ENCODE peak calls at places on chromosome 4, in four cellular contexts. N is brain microvascular endothelial cell, Y is H9, A is heart right ventricle. J is an unnamed sample.

GRCh38 chr4:1288786-1289185 is 905 bp upstream of the MAEA start:
- DNase-seq in N (no peak), Y (no peak), A (no peak), J (no peak)

GRCh38 chr4:127575888-127576287 is 56.9 kb upstream of the INTU start:
- DNase-seq in N (no peak), Y (no peak), A (no peak), J (no peak)

GRCh38 chr4:173448919-173449641 is 50.2 kb upstream of the SCRG1 start:
- DNase-seq in N (no peak), Y (no peak), A (peak; percentile 16), J (no peak)

GRCh38 chr4:11505225-11505971 is 76.7 kb upstream of the HS3ST1 start:
- DNase-seq in N (no peak), Y (no peak), A (no peak), J (no peak)

GRCh38 chr4:40736910-40737309 is 12.8 kb upstream of the NSUN7 start:
- DNase-seq in N (no peak), Y (no peak), A (no peak), J (peak; percentile 61)

GRCh38 chr4:127503111-127503510 is 129.6 kb upstream of the INTU start:
- DNase-seq in N (no peak), Y (no peak), A (no peak), J (no peak)

GRCh38 chr4:17544205-17544604 is 29.2 kb downstream of the CLRN2 start:
- DNase-seq in N (no peak), Y (peak; percentile 41), A (no peak), J (no peak)

GRCh38 chr4:2537011-2537830 is 774 bp downstream of the FAM193A start:
- DNase-seq in N (no peak), Y (peak; percentile 53), A (peak; percentile 29), J (peak; percentile 75)

GRCh38 chr4:152856960-152857359 is 77.2 kb downstream of the ARFIP1 start:
- DNase-seq in N (no peak), Y (no peak), A (no peak), J (no peak)

GRCh38 chr4:146299605-146300004 is 85.3 kb downstream of the REELD1 start:
- DNase-seq in N (no peak), Y (no peak), A (no peak), J (no peak)

GRCh38 chr4:18859468-18859867 is 837.9 kb upstream of the LCORL start:
- DNase-seq in N (no peak), Y (no peak), A (no peak), J (no peak)

GRCh38 chr4:31235961-31236360 is 515.8 kb downstream of the PCDH7 start:
- DNase-seq in N (no peak), Y (no peak), A (no peak), J (no peak)

GRCh38 chr4:108744307-108744706 is 18.5 kb downstream of the ETNPPL start:
- DNase-seq in N (no peak), Y (no peak), A (no peak), J (no peak)

GRCh38 chr4:123588631-123589223 is 192.1 kb downstream of the SPRY1 start:
- DNase-seq in N (peak; percentile 40), Y (no peak), A (peak; percentile 47), J (no peak)

GRCh38 chr4:87633239-87633638 is 16.8 kb upstream of the DMP1 start:
- DNase-seq in N (peak; percentile 49), Y (no peak), A (peak; percentile 8), J (no peak)

GRCh38 chr4:132332932-132333722 is 816.0 kb upstream of the PCDH10 start:
- DNase-seq in N (no peak), Y (no peak), A (no peak), J (peak; percentile 60)

GRCh38 chr4:13056630-13057187 is 427.4 kb downstream of the RAB28 start:
- DNase-seq in N (no peak), Y (no peak), A (no peak), J (no peak)

GRCh38 chr4:76582817-76583087 is 147.7 kb downstream of the SHROOM3 start:
- DNase-seq in N (no peak), Y (no peak), A (no peak), J (no peak)
- H3K27ac ChIP-seq in N (no peak overlapping the region), Y (no peak overlapping the region), A (no peak overlapping the region), J (no peak overlapping the region)

DNA sequence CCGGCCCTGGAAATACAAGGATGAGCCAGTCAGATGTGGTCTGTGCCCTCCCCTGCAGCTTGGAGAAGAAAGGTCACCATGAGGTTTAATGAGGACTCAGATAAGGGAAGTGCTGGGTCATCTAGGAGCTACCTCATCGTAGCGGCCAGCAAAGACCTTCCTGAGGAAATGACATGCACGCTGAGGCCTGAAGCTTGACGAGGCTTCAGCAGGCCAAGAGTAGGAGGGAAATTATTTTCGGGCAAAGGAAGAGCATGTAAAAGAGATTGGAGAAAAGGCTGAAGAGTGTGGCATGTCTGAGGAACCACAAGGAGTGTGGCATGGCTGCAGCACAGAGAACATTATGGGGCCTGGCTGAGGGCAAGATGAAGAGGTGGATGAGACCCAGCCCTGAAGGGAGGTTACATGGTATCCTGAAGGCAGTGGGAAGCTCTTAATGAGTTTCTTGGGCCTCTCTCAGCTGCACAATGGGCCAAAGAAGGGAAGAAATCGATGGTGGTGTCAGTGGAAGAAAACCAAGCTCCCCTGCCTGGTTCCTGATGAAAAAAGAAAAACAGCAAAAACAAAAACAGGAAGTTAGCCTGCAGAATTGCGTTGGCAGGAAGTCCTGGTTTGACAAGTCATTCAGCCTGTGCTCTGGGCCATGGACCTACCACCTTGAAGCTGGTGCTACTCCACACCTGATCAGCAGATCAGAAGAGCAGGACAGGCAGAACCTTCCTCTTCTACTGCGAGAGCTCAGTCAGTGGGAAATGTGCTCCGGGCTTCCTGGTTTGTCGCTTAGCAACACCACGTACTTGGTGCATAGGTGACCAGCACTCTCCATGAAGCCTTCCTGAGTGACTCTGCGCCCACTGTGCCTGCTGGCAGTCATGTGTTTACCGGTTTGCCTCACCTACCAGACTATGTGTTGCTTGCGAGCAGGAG is 134.5 kb upstream of the KLF3 start:
- DNase-seq in N (no peak), Y (no peak), A (peak; percentile 16), J (no peak)
- H3K27ac ChIP-seq in N (no peak overlapping the region), Y (no peak overlapping the region), A (peak overlapping the region; percentile 49), J (no peak overlapping the region)

DNA sequence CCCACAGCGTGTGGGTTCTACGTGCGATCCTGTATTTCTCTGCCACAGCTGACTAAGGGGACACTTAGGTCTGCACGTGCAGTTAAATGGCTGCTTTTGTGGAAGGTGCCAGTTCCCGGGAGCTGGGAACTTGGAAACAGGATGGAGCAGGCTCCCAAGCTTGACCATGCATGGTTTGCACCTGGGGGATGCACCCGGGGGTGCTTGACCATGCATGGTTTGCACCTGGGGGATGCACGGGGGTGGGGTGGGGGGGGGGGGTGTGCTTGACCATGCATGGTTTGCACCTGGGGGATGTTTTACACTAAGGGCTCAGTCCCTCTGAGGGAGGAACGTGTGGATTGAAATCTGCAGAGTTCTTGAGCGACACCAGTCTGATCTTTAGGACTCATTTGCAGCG is 5.7 kb downstream of the WFS1 start:
- DNase-seq in N (no peak), Y (no peak), A (no peak), J (no peak)
- H3K27ac ChIP-seq in N (no peak overlapping the region), Y (no peak overlapping the region), A (no peak overlapping the region), J (no peak overlapping the region)

GRCh38 chr4:156685308-156685707 is 286.3 kb downstream of the PDGFC start:
- DNase-seq in N (no peak), Y (no peak), A (no peak), J (no peak)
- H3K27ac ChIP-seq in N (no peak overlapping the region), Y (no peak overlapping the region), A (no peak overlapping the region), J (no peak overlapping the region)

GRCh38 chr4:168629561-168629960 is 132.7 kb downstream of the PALLD start:
- DNase-seq in N (no peak), Y (no peak), A (no peak), J (no peak)
- H3K27ac ChIP-seq in N (no peak overlapping the region), Y (no peak overlapping the region), A (no peak overlapping the region), J (no peak overlapping the region)

DNA sequence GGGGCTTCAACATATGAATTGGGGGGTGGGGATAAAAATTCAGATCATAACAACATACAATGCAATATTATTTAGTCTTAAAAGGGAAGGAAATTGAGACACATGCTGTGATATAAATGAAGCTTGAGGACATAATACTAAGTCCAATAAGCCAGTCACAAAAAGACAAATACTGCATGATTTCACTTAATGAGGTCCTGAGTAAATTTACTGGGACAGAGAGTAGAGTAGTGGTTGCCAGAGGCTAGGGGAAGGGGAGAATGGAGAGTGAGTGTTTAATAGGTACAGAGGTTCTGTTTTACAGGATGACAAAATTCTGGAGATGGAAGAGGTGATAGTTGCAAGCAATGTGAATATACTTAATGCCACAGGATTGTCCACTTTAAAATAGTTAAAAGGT is 89.2 kb upstream of the RAPGEF2 start:
- DNase-seq in N (no peak), Y (no peak), A (no peak), J (no peak)
- H3K27ac ChIP-seq in N (no peak overlapping the region), Y (no peak overlapping the region), A (no peak overlapping the region), J (no peak overlapping the region)

J was measured in Karpas-422.